ENCODE peak calls at places on chromosome 17, in seven cellular contexts. One of them, this sample, is unnamed.

GRCh38 chr17:73480740-73481139 is 163.5 kb downstream of the SDK2 start:
- DNase-seq in cardiac fibroblast: no peak
- DNase-seq in aorta: no peak
- DNase-seq in ovary: no peak
- DNase-seq in astrocyte of the spinal cord: no peak
- DNase-seq in CD8-positive, alpha-beta memory T cell: no peak
- DNase-seq in skeletal muscle cell: no peak
- DNase-seq in this sample: no peak

GRCh38 chr17:50664788-50665458 is 30.2 kb downstream of the ABCC3 start:
- DNase-seq in CD8-positive, alpha-beta memory T cell: no peak
- DNase-seq in cardiac fibroblast: no peak
- DNase-seq in skeletal muscle cell: no peak
- DNase-seq in ovary: no peak
- DNase-seq in aorta: peak
- DNase-seq in astrocyte of the spinal cord: no peak
- DNase-seq in this sample: no peak

GRCh38 chr17:15171433-15172047 is 93.6 kb downstream of the PMP22 start:
- DNase-seq in skeletal muscle cell: peak
- DNase-seq in cardiac fibroblast: peak
- DNase-seq in aorta: peak
- DNase-seq in ovary: peak
- DNase-seq in CD8-positive, alpha-beta memory T cell: no peak
- DNase-seq in astrocyte of the spinal cord: peak
- DNase-seq in this sample: peak

GRCh38 chr17:79011451-79012147 is 2.0 kb upstream of the CANT1 start:
- DNase-seq in skeletal muscle cell: no peak
- DNase-seq in astrocyte of the spinal cord: no peak
- DNase-seq in cardiac fibroblast: peak
- DNase-seq in aorta: peak
- DNase-seq in ovary: no peak
- DNase-seq in CD8-positive, alpha-beta memory T cell: no peak
- DNase-seq in this sample: no peak

GRCh38 chr17:19579192-19579668 is 45.6 kb downstream of the SLC47A1 start:
- DNase-seq in aorta: no peak
- DNase-seq in cardiac fibroblast: no peak
- DNase-seq in astrocyte of the spinal cord: no peak
- DNase-seq in CD8-positive, alpha-beta memory T cell: no peak
- DNase-seq in ovary: peak
- DNase-seq in skeletal muscle cell: no peak
- DNase-seq in this sample: no peak

GRCh38 chr17:64343833-64344637 is 46.6 kb downstream of the PECAM1 start:
- DNase-seq in ovary: peak
- DNase-seq in cardiac fibroblast: peak
- DNase-seq in aorta: peak
- DNase-seq in skeletal muscle cell: no peak
- DNase-seq in astrocyte of the spinal cord: peak
- DNase-seq in CD8-positive, alpha-beta memory T cell: no peak
- DNase-seq in this sample: peak

GRCh38 chr17:15479697-15480096 is 12.3 kb upstream of the CDRT4 start:
- DNase-seq in aorta: no peak
- DNase-seq in astrocyte of the spinal cord: peak
- DNase-seq in CD8-positive, alpha-beta memory T cell: no peak
- DNase-seq in cardiac fibroblast: no peak
- DNase-seq in skeletal muscle cell: no peak
- DNase-seq in ovary: no peak
- DNase-seq in this sample: no peak

GRCh38 chr17:16918443-16918842 is 53.5 kb downstream of the TNFRSF13B start:
- DNase-seq in ovary: no peak
- DNase-seq in astrocyte of the spinal cord: no peak
- DNase-seq in skeletal muscle cell: no peak
- DNase-seq in cardiac fibroblast: no peak
- DNase-seq in aorta: no peak
- DNase-seq in CD8-positive, alpha-beta memory T cell: no peak
- DNase-seq in this sample: no peak

GRCh38 chr17:80346498-80347275 is 68.3 kb upstream of the ENDOV start:
- DNase-seq in skeletal muscle cell: no peak
- DNase-seq in cardiac fibroblast: no peak
- DNase-seq in aorta: peak
- DNase-seq in ovary: no peak
- DNase-seq in astrocyte of the spinal cord: no peak
- DNase-seq in CD8-positive, alpha-beta memory T cell: no peak
- DNase-seq in this sample: no peak

GRCh38 chr17:2259769-2260536 is 43.6 kb downstream of the SMG6 start:
- DNase-seq in astrocyte of the spinal cord: peak
- DNase-seq in CD8-positive, alpha-beta memory T cell: peak
- DNase-seq in ovary: no peak
- DNase-seq in aorta: no peak
- DNase-seq in cardiac fibroblast: peak
- DNase-seq in skeletal muscle cell: no peak
- DNase-seq in this sample: no peak

GRCh38 chr17:68963958-68964357 is 8.8 kb upstream of the ABCA8 start:
- DNase-seq in skeletal muscle cell: no peak
- DNase-seq in CD8-positive, alpha-beta memory T cell: no peak
- DNase-seq in cardiac fibroblast: peak
- DNase-seq in astrocyte of the spinal cord: no peak
- DNase-seq in aorta: no peak
- DNase-seq in ovary: no peak
- DNase-seq in this sample: no peak

DNA sequence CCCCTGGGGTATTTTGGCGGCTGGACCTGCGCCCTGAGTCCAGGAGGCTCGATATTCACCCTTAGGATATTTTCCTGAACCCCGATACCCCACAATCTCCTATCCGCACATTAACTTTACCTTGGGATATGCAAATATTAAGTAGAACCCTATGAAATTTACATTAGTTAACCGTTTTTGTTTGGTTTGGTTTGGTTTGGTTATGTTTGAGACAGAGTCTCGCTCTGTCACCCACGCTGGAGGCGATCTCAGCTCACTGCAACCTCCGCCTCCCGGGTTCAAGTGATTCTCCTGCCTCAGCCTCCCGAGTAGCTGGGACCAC is 9.3 kb upstream of the NAGS start:
- DNase-seq in aorta: no peak
- DNase-seq in skeletal muscle cell: no peak
- DNase-seq in astrocyte of the spinal cord: no peak
- DNase-seq in ovary: no peak
- DNase-seq in cardiac fibroblast: no peak
- DNase-seq in CD8-positive, alpha-beta memory T cell: no peak
- DNase-seq in this sample: no peak
- H3K4me3 ChIP-seq in aorta: no peak
- H3K4me3 ChIP-seq in skeletal muscle cell: peak
- H3K4me3 ChIP-seq in astrocyte of the spinal cord: no peak
- H3K4me3 ChIP-seq in ovary: no peak
- H3K4me3 ChIP-seq in cardiac fibroblast: no peak
- H3K4me3 ChIP-seq in CD8-positive, alpha-beta memory T cell: no peak
- H3K4me3 ChIP-seq in this sample: peak

DNA sequence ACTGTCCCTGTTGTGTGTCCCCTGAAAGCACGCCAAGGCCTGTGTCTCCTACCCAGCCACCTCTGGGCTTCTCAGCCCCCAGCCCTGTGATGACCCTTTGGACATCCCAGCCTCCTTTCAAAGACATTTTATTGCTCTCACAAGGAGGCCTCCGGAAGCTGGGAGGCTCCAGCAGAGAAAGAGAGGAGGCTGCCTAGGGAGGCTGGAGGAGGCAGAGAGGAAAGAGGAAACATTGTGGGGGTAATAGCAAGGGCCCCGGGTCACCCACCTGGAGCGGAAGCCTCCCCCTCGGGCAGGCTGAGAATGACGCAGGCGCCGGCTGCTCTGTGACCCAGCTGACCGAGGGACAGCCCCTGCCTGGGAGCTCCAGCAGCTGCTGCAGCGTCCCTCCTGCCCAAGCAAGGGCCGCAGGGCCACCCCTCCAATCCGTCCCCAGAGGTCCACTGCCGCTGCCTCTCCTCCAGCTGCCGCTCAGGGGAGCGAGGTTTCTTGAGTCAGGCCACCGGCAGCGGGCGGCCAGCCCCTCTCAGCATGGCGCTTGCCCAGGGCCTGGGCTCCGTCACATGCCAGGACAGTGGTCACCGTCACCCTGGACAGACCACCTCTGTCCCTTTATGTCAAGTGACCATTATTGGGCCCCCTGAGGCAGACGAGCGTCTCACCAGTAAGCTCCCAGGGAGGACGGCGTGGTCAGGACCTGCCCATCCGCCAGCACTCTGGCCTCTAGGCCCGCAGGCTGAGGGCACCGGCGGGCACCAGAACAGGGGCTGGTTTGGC is 29.3 kb downstream of the ACTG1 start:
- DNase-seq in skeletal muscle cell: no peak
- DNase-seq in cardiac fibroblast: peak
- DNase-seq in CD8-positive, alpha-beta memory T cell: no peak
- DNase-seq in aorta: no peak
- DNase-seq in ovary: no peak
- DNase-seq in astrocyte of the spinal cord: peak
- DNase-seq in this sample: no peak
- H3K4me3 ChIP-seq in skeletal muscle cell: peak
- H3K4me3 ChIP-seq in cardiac fibroblast: no peak
- H3K4me3 ChIP-seq in CD8-positive, alpha-beta memory T cell: no peak
- H3K4me3 ChIP-seq in aorta: no peak
- H3K4me3 ChIP-seq in ovary: no peak
- H3K4me3 ChIP-seq in astrocyte of the spinal cord: no peak
- H3K4me3 ChIP-seq in this sample: no peak

GRCh38 chr17:38510424-38511125 is 82.3 kb downstream of the ARHGAP23 start:
- DNase-seq in cardiac fibroblast: peak
- DNase-seq in skeletal muscle cell: no peak
- DNase-seq in CD8-positive, alpha-beta memory T cell: no peak
- DNase-seq in ovary: no peak
- DNase-seq in aorta: no peak
- DNase-seq in astrocyte of the spinal cord: peak
- DNase-seq in this sample: no peak
- H3K4me3 ChIP-seq in cardiac fibroblast: no peak
- H3K4me3 ChIP-seq in skeletal muscle cell: peak
- H3K4me3 ChIP-seq in CD8-positive, alpha-beta memory T cell: no peak
- H3K4me3 ChIP-seq in ovary: no peak
- H3K4me3 ChIP-seq in aorta: no peak
- H3K4me3 ChIP-seq in astrocyte of the spinal cord: no peak
- H3K4me3 ChIP-seq in this sample: no peak

GRCh38 chr17:35879748-35880654 is at the start of gene CCL5:
- DNase-seq in CD8-positive, alpha-beta memory T cell: peak
- DNase-seq in aorta: no peak
- DNase-seq in skeletal muscle cell: no peak
- DNase-seq in astrocyte of the spinal cord: no peak
- DNase-seq in cardiac fibroblast: peak
- DNase-seq in ovary: no peak
- DNase-seq in this sample: no peak
- H3K4me3 ChIP-seq in CD8-positive, alpha-beta memory T cell: peak
- H3K4me3 ChIP-seq in aorta: no peak
- H3K4me3 ChIP-seq in skeletal muscle cell: no peak
- H3K4me3 ChIP-seq in astrocyte of the spinal cord: no peak
- H3K4me3 ChIP-seq in cardiac fibroblast: no peak
- H3K4me3 ChIP-seq in ovary: no peak
- H3K4me3 ChIP-seq in this sample: no peak

This sample was measured in astrocyte of the cerebellum.